ENCODE peak calls at places on chromosomes 4 and X, in six cellular contexts. J is sigmoid colon, X is ovary, F is HCT116, N is prostate gland, C is thyroid gland. R is an unnamed sample.

GRCh38 chr4:74414149-74414809 is 30.7 kb upstream of the AREG start:
- DNase-seq in C (no peak), X (no peak), J (no peak), F (no peak), N (no peak), R (no peak)

GRCh38 chrX:2756534-2756933 is 4.7 kb downstream of the XG start:
- DNase-seq in J (no peak), C (no peak), F (no peak), N (no peak), X (no peak), R (no peak)

GRCh38 chr4:114349543-114350175 is 248.9 kb upstream of the UGT8 start:
- DNase-seq in N (no peak), F (no peak), J (no peak), C (no peak), X (no peak), R (no peak)

GRCh38 chr4:24195976-24196736 is 306.3 kb upstream of the PPARGC1A start:
- DNase-seq in C (peak; percentile 17), J (no peak), X (no peak), N (no peak), F (no peak), R (no peak)

GRCh38 chr4:78846258-78846657 is 70.1 kb downstream of the BMP2K start:
- DNase-seq in F (no peak), J (no peak), X (no peak), C (no peak), N (no peak), R (no peak)

GRCh38 chr4:74364649-74365491 is at the start of gene EREG:
- DNase-seq in X (no peak), J (peak; percentile 65), F (peak; percentile 74), N (no peak), C (peak; percentile 31), R (peak; percentile 13)

GRCh38 chr4:162201673-162202072 is 37.9 kb upstream of the FSTL5 start:
- DNase-seq in X (no peak), C (no peak), F (no peak), J (no peak), N (no peak), R (no peak)

GRCh38 chrX:16528620-16529019 is 121.3 kb upstream of the S100G start:
- DNase-seq in N (no peak), J (no peak), X (no peak), F (no peak), C (no peak), R (no peak)

GRCh38 chrX:23908219-23909003 is 605 bp downstream of the CXorf58 start:
- DNase-seq in X (no peak), J (no peak), C (no peak), F (no peak), N (no peak), R (no peak)

GRCh38 chr4:121669163-121669550 is 27.6 kb downstream of the ANXA5 start:
- DNase-seq in J (no peak), F (no peak), C (no peak), X (no peak), N (no peak), R (no peak)

GRCh38 chrX:39063037-39063436 is 261.8 kb downstream of the MID1IP1 start:
- DNase-seq in X (no peak), J (no peak), C (no peak), N (peak; percentile 59), F (no peak), R (no peak)

GRCh38 chr4:167715176-167715575 is 377.2 kb upstream of the ANXA10 start:
- DNase-seq in J (no peak), N (no peak), F (no peak), X (no peak), C (no peak), R (no peak)

GRCh38 chr4:149248191-149248590 is 567.5 kb downstream of the IQCM start:
- DNase-seq in N (no peak), X (no peak), F (no peak), C (no peak), J (no peak), R (no peak)

GRCh38 chr4:15004701-15005301 is 2.5 kb downstream of the CPEB2 start:
- DNase-seq in X (peak; percentile 81), N (peak; percentile 86), F (no peak), J (peak; percentile 96), C (peak; percentile 92), R (peak; percentile 81)
- TF ChIP-seq POLR2A in X (peak; percentile 22), N (peak; percentile 78), F (no peak), J (peak; percentile 72), C (no peak), R (peak; percentile 75)

GRCh38 chr4:70681730-70682129 is 6.6 kb upstream of the UTP3 start:
- DNase-seq in F (no peak), X (no peak), C (no peak), N (no peak), J (no peak), R (no peak)

GRCh38 chr4:70676554-70677090 is 10.3 kb upstream of the JCHAIN start:
- DNase-seq in J (no peak), F (no peak), X (no peak), C (no peak), N (no peak), R (no peak)

DNA sequence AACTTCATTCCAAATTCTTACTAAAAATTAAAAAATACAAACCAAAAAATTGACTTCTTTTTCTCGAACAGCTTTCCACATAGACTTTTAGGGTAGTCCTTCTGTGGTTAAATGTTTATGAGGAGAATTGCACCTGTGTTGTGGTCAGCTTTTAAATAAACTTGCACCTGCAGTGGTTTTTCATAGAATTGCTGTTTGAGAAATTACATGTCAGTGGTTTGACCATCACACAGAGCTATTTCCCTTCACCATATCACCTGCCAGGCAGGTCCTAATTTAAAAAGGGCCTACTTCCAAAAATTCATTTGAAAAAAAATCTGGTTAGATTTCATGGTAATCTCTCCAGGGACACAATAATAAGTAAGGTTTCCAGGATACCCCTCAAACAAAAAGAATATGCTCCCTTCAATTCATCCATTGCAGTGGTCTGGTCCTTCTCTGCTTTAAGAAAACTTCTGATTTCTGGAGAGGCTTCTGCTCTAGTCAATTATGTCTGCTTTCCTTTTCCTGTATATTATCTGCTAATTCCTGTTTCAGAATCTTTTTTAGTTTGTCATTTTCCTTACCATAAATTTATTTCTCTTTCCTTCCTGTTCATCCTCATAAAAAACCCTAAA is 9.8 kb upstream of the UTP3 start:
- DNase-seq in X (no peak), F (no peak), J (no peak), C (no peak), N (no peak), R (no peak)
- H3K4me1 ChIP-seq in X (no peaks in the 10 kb centered on the region), F (no peaks in the 10 kb centered on the region), J (no peaks in the 10 kb centered on the region), C (no peaks in the 10 kb centered on the region), N (no peaks in the 10 kb centered on the region), R (no peaks in the 10 kb centered on the region)

GRCh38 chr4:29311231-29311630 is 1408.9 kb upstream of the PCDH7 start:
- DNase-seq in X (no peak), C (no peak), N (no peak), J (no peak), F (no peak), R (no peak)
- H3K9me3 ChIP-seq in X (no peaks in the 10 kb centered on the region), C (no peaks in the 10 kb centered on the region), N (no peaks in the 10 kb centered on the region), J (no peaks in the 10 kb centered on the region), F (no peaks in the 10 kb centered on the region), R (no peaks in the 10 kb centered on the region)

DNA sequence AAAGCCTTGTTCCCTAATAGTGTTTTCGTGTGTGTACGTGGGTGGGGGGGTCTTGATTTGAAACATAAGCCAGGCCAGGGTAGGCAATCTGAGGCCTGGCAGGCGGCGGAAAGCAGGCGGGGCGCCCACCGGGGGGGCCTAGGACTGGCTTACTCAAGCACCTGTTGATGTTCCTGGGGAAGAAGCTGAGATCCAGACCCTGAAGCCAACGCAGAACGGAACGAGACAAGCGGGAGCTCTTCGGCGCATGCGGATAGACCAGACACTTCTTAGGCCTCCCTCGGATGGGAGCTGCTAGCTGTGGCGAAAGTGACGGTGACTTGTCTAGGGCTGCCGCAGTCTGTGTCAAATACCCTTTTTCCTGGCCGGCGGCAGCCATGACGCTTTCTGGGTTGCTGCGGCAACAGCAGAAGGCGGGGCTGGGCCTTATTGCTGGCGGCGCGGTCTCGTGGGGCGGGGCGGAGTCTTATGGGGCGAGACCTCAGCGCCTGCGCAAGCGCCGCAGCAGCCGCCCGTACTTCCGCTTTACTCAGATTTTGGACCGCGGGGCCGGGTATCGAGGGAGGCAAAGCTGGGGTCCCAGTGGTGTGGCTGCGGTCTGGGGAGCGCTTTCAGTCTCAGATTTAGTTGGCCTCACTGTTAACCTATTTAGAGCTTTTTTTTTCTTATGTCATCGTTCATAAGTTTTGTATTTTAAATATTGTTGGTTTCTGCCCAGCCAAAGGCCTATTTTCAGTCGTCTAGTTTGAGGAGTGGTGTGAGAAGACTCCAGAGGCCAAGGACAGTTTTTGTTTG is at the start of gene SPATA4:
- DNase-seq in J (peak; percentile 97), C (peak; percentile 94), X (peak; percentile 91), N (peak; percentile 93), F (peak; percentile 73), R (peak; percentile 91)
- TF ChIP-seq POLR2A in J (peak; percentile 52), C (no peak), X (no peak), N (peak; percentile 32), F (peak; percentile 41), R (peak; percentile 45)

DNA sequence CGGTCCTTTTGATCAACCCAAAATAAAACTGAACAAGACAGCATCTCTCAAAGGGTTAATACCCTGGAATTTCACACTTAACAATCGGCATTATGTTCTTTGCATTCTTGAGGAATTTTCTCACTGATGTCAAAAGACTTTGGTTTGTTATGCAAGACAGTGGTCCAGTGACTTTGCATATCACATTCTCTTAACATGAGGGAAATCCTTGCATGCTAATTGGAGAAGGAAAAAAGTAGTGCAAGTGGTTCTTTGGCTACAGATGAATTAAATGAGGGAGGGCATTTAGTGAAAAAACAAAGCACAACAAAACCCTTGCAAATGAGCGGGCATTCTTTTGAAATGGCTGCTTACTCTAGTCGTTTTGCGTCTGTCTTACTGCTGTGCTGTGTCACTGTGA is 105.1 kb upstream of the LIMCH1 start:
- DNase-seq in F (no peak), N (no peak), X (no peak), C (no peak), J (no peak), R (no peak)
- H3K4me1 ChIP-seq in F (no peaks in the 10 kb centered on the region), N (peaks cover 12% of the 10 kb centered on the region), X (no peaks in the 10 kb centered on the region), C (peaks cover 63% of the 10 kb centered on the region), J (peaks cover 34% of the 10 kb centered on the region), R (no peaks in the 10 kb centered on the region)

GRCh38 chrX:46381630-46382029 is 163.6 kb downstream of the ZNF674 start:
- DNase-seq in J (no peak), C (peak; percentile 3), F (peak; percentile 8), N (no peak), X (no peak), R (no peak)

GRCh38 chrX:46386511-46386910 is 158.7 kb downstream of the ZNF674 start:
- DNase-seq in N (no peak), J (no peak), X (no peak), F (no peak), C (no peak), R (no peak)

GRCh38 chrX:46383006-46383405 is 162.2 kb downstream of the ZNF674 start:
- DNase-seq in F (no peak), X (no peak), J (no peak), N (no peak), C (no peak), R (no peak)

GRCh38 chrX:46380148-46380752 is 165.0 kb downstream of the ZNF674 start:
- DNase-seq in F (no peak), C (no peak), J (no peak), N (no peak), X (no peak), R (no peak)

GRCh38 chrX:46382595-46382994 is 162.6 kb downstream of the ZNF674 start:
- DNase-seq in N (no peak), J (no peak), X (no peak), F (no peak), C (no peak), R (no peak)
- H3K9me3 ChIP-seq in N (no peaks in the 10 kb centered on the region), J (no peaks in the 10 kb centered on the region), X (no peaks in the 10 kb centered on the region), F (peaks cover 5% of the 10 kb centered on the region), C (no peaks in the 10 kb centered on the region), R (no peaks in the 10 kb centered on the region)

R was measured in uterus.